ENCODE peak calls at places on chromosomes 7 and 10, in seven cellular contexts. J is A549, H is breast epithelium, U is tibial nerve, K is adrenal gland, W is heart left ventricle, D is endothelial cell of umbilical vein. B is an unnamed sample.

GRCh38 chr10:1194161-1194560 is 138.0 kb downstream of the WDR37 start:
- DNase-seq in J (no peak), H (peak; percentile 19), U (no peak), K (no peak), W (no peak), D (no peak), B (no peak)

GRCh38 chr7:81956520-81956919 is 186.7 kb upstream of the HGF start:
- DNase-seq in J (peak; percentile 5), H (no peak), U (no peak), K (no peak), W (no peak), D (peak; percentile 52), B (no peak)

GRCh38 chr10:24008164-24009066 is 200.5 kb upstream of the KIAA1217 start:
- DNase-seq in J (no peak), H (no peak), U (no peak), K (no peak), W (peak; percentile 25), D (no peak), B (no peak)

GRCh38 chr7:27442446-27442845 is 199.8 kb downstream of the EVX1 start:
- DNase-seq in J (no peak), H (no peak), U (no peak), K (no peak), W (no peak), D (no peak), B (no peak)

GRCh38 chr7:37031571-37032257 is 307.4 kb upstream of the AOAH start:
- DNase-seq in J (peak; percentile 87), H (peak; percentile 60), U (peak; percentile 39), K (peak; percentile 75), W (peak; percentile 73), D (peak; percentile 100), B (peak; percentile 36)

GRCh38 chr10:78286675-78287074 is 253.0 kb downstream of the RPS24 start:
- DNase-seq in J (no peak), H (no peak), U (no peak), K (no peak), W (no peak), D (no peak), B (no peak)

GRCh38 chr7:121102619-121103018 is 114.1 kb downstream of the CPED1 start:
- DNase-seq in J (no peak), H (no peak), U (no peak), K (no peak), W (no peak), D (no peak), B (no peak)

GRCh38 chr7:111025013-111025412 is 65.9 kb upstream of the LRRN3 start:
- DNase-seq in J (no peak), H (no peak), U (no peak), K (no peak), W (no peak), D (no peak), B (no peak)

GRCh38 chr7:107041097-107041496 is 3.4 kb upstream of the PRKAR2B start:
- DNase-seq in J (no peak), H (no peak), U (no peak), K (no peak), W (no peak), D (no peak), B (no peak)

GRCh38 chr10:30862486-30862885 is 169.2 kb downstream of the ZNF438 start:
- DNase-seq in J (no peak), H (no peak), U (no peak), K (no peak), W (no peak), D (no peak), B (no peak)

GRCh38 chr7:100803398-100804161 is 23.7 kb downstream of the EPHB4 start:
- DNase-seq in J (peak; percentile 76), H (peak; percentile 79), U (peak; percentile 53), K (peak; percentile 90), W (peak; percentile 90), D (peak; percentile 65), B (peak; percentile 96)

GRCh38 chr10:128062837-128063563 is 63.2 kb downstream of the MKI67 start:
- DNase-seq in J (no peak), H (no peak), U (peak; percentile 10), K (peak; percentile 30), W (peak; percentile 61), D (peak; percentile 37), B (no peak)

GRCh38 chr7:136919820-136920219 is 51.4 kb downstream of the CHRM2 start:
- DNase-seq in J (no peak), H (no peak), U (no peak), K (no peak), W (no peak), D (no peak), B (no peak)

GRCh38 chr7:72087926-72088325 is 324.2 kb downstream of the CALN1 start:
- DNase-seq in J (no peak), H (no peak), U (no peak), K (no peak), W (no peak), D (no peak), B (no peak)

DNA sequence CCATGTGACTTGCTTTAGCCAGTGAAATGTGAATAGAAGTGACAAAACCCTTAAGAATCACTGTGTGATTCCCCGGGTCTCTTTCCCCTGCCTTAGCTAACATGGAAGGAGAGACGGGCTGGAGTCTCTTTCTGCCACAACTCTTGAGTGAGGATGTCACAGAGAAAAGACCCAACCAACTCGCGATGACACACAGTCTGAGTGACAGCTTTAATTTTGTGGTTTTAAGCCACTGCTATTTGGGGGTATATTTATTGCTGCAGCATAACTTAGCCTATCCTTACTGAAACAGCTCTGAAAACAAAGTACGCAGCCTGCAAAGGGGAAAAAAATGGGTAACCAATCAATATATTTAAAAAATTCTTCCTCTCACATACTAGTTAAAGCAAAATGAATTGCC is 319.4 kb downstream of the CALN1 start:
- DNase-seq in J (no peak), H (no peak), U (no peak), K (no peak), W (no peak), D (no peak), B (no peak)
- TF ChIP-seq POLR2A in J (no peak), H (no peak), U (no peak), K (no peak), W (no peak), D (no peak), B (no peak)

GRCh38 chr7:151520419-151521229 is 929 bp upstream of the RHEB start:
- DNase-seq in J (no peak), H (peak; percentile 66), U (peak; percentile 28), K (peak; percentile 63), W (peak; percentile 75), D (no peak), B (peak; percentile 40)

GRCh38 chr7:151517601-151518104 is 2.0 kb downstream of the RHEB start:
- DNase-seq in J (no peak), H (no peak), U (no peak), K (no peak), W (no peak), D (no peak), B (no peak)

GRCh38 chr7:151519765-151520418 is at the start of gene RHEB:
- DNase-seq in J (peak; percentile 92), H (peak; percentile 98), U (peak; percentile 94), K (peak; percentile 99), W (peak; percentile 99), D (peak; percentile 99), B (peak; percentile 99)

GRCh38 chr7:151518781-151519044 is 982 bp downstream of the RHEB start:
- DNase-seq in J (no peak), H (no peak), U (no peak), K (no peak), W (no peak), D (peak; percentile 47), B (no peak)

DNA sequence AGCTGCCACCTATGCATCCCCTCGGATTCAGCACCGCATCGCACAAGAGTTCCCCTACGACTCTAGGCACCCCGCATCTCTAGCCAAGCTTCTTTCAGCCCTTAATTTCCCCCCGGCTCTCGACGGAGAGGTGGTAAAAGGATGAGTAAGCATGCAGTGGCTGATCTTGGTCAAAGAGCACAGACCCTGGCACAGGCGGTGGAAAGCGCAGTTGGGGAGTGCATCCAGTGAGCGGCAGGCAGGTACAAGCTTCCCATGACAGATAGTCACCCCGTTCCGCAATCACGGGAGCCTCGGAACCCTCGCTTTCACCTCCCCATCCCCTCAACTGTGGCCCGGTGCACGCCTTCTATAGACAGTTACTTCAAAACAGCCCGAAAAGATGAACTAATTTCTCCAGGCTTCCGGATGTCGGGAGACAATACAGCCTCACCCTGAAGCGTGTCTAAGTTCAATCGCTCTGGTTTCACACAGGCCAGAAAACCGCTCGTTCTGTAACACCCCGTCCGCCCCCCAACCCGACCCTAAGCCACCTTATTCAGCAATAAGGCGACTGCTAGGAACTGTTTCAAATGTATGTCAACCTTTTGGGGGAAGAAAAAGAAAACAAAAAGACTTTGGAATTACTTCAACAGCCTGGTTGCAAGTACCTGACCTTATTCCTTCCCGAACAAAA is 1.5 kb downstream of the RHEB start:
- DNase-seq in J (no peak), H (peak; percentile 55), U (no peak), K (peak; percentile 75), W (peak; percentile 58), D (peak; percentile 54), B (peak; percentile 61)
- TF ChIP-seq CTCF in J (no peak), H (no peak), U (no peak), K (no peak), W (no peak), D (no peak), B (no peak)

DNA sequence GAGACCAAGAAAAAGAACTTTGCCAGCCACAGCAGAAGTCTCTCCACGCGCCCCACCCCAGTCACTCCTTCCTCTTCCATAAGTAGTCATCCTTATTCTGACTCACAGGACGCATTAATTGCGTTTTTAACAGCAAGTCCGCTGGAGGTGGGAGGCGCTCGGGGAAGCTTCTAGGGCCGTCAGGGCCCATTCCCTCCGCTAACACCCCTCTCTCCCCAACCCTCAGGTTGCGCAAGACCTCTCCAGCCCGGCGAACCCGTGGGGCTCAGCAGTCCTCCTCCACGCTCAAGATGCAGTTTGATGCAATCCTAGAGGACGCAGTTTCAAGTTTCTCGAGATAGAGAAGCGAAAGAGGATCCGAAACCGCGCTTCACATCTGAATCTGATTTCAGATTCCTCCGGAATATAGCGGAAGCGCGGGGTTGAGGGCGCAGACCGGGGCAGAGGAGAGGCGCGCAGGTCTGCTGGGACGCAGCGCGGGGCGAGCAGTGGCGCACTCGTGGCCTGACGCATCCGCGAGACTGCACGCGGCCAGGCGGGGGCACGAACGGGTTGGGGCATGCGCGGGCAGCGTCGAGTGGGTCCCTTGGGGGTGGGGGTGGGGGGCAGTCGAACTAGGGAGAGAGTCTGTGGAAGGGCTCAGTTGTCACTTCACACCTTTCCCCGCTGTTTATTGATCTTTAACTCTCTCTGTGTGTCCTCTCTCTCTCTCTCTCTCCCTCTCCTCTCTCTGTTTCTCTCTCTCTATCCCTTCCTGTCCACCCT is 37.8 kb upstream of the PSAP start:
- DNase-seq in J (peak; percentile 72), H (peak; percentile 56), U (peak; percentile 66), K (peak; percentile 85), W (peak; percentile 89), D (peak; percentile 74), B (peak; percentile 83)
- H3K27ac ChIP-seq in J (peak overlapping the region; percentile 94), H (peak overlapping the region; percentile 97), U (peak overlapping the region; percentile 68), K (peak overlapping the region; percentile 95), W (peak overlapping the region; percentile 74), D (peak overlapping the region; percentile 83), B (peak overlapping the region; percentile 16)

GRCh38 chr7:74191231-74191630 is 17.1 kb downstream of the EIF4H start:
- DNase-seq in J (no peak), H (no peak), U (no peak), K (no peak), W (no peak), D (no peak), B (no peak)

GRCh38 chr7:74190259-74190658 is 16.1 kb downstream of the EIF4H start:
- DNase-seq in J (no peak), H (no peak), U (no peak), K (no peak), W (no peak), D (no peak), B (no peak)

GRCh38 chr7:74194686-74195085 is 15.1 kb upstream of the LAT2 start:
- DNase-seq in J (no peak), H (no peak), U (no peak), K (no peak), W (no peak), D (no peak), B (no peak)

GRCh38 chr7:74193054-74193453 is 16.8 kb upstream of the LAT2 start:
- DNase-seq in J (no peak), H (no peak), U (no peak), K (no peak), W (no peak), D (no peak), B (no peak)

GRCh38 chr7:74193913-74194312 is 15.9 kb upstream of the LAT2 start:
- DNase-seq in J (no peak), H (no peak), U (no peak), K (no peak), W (no peak), D (no peak), B (no peak)
- TF ChIP-seq POLR2A in J (no peak), H (no peak), U (no peak), K (no peak), W (no peak), D (no peak), B (no peak)